ENCODE peak calls at places on chromosomes 5 and 9, in four cellular contexts. C, P, M and V are unnamed samples.

GRCh38 chr5:7941692-7942091 is 72.7 kb downstream of the MTRR start:
- DNase-seq in C (no peak), P (no peak), M (no peak), V (no peak)

GRCh38 chr5:87266914-87267573 is 639 bp upstream of the RASA1 start:
- DNase-seq in C (no peak), P (no peak), M (no peak), V (no peak)

GRCh38 chr5:91272858-91273257 is 110.3 kb downstream of the ARRDC3 start:
- DNase-seq in C (no peak), P (no peak), M (no peak), V (no peak)

GRCh38 chr5:87103616-87104287 is 163.9 kb upstream of the RASA1 start:
- DNase-seq in C (no peak), P (no peak), M (no peak), V (no peak)

GRCh38 chr5:85278193-85278592 is 893.5 kb upstream of the EDIL3 start:
- DNase-seq in C (no peak), P (no peak), M (no peak), V (no peak)

GRCh38 chr5:95808686-95809413 is 13.7 kb downstream of the GLRX start:
- DNase-seq in C (peak), P (peak), M (no peak), V (peak)

GRCh38 chr5:5135957-5136676 is 4.0 kb upstream of the ADAMTS16 start:
- DNase-seq in C (no peak), P (no peak), M (no peak), V (no peak)

GRCh38 chr9:98401140-98402025 is 145.9 kb upstream of the TBC1D2 start:
- DNase-seq in C (no peak), P (no peak), M (no peak), V (no peak)

GRCh38 chr9:134153450-134153849 is 10.9 kb downstream of the RNU6ATAC start:
- DNase-seq in C (no peak), P (no peak), M (no peak), V (no peak)

GRCh38 chr5:133035224-133035623 is 8.9 kb upstream of the ZCCHC10 start:
- DNase-seq in C (no peak), P (no peak), M (no peak), V (no peak)
- H3K27ac ChIP-seq in C (no peak), P (no peak), M (no peak), V (no peak)

GRCh38 chr9:13513262-13513661 is 233.8 kb upstream of the MPDZ start:
- DNase-seq in C (no peak), P (no peak), M (no peak), V (no peak)
- H3K27ac ChIP-seq in C (peak), P (peak), M (no peak), V (no peak)

GRCh38 chr9:92968081-92968480 is 20.8 kb downstream of the FGD3 start:
- DNase-seq in C (no peak), P (no peak), M (no peak), V (no peak)

GRCh38 chr9:92971776-92972175 is 24.5 kb downstream of the FGD3 start:
- DNase-seq in C (no peak), P (no peak), M (no peak), V (no peak)

GRCh38 chr9:92970467-92970923 is 23.2 kb downstream of the FGD3 start:
- DNase-seq in C (peak), P (no peak), M (no peak), V (no peak)

GRCh38 chr9:92971121-92971520 is 23.8 kb downstream of the FGD3 start:
- DNase-seq in C (peak), P (no peak), M (no peak), V (no peak)

GRCh38 chr9:92969516-92970466 is 22.5 kb downstream of the FGD3 start:
- DNase-seq in C (no peak), P (no peak), M (no peak), V (no peak)
- H3K27ac ChIP-seq in C (no peak), P (no peak), M (no peak), V (no peak)

DNA sequence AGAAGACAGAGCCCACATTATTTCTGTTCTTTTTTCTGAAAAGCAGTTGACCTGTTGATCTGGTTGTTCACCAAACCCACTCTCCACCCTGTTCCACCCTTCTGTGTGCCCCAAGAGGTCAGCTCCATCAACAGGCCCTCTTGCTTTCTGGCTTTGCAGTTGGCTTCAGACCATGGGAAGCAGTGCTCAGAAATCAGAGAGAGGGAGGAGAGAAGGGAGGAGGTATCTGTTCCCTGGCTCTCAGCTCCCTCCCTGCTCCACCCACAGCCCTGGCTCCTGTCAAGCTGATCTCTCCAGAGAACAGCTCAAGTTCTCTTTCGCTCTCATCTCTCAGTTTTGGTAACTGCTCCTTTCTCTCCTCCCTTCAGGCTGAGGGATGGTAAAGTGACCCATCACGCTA is 144.2 kb upstream of the RAI14 start:
- DNase-seq in C (no peak), P (peak), M (no peak), V (no peak)
- H3K27ac ChIP-seq in C (no peak), P (peak), M (no peak), V (peak)

GRCh38 chr5:124973613-124974130 is 227.2 kb upstream of the ZNF608 start:
- DNase-seq in C (no peak), P (no peak), M (no peak), V (no peak)
- H3K27ac ChIP-seq in C (no peak), P (no peak), M (no peak), V (no peak)

GRCh38 chr5:161546463-161547301 is at the start of gene GABRB2:
- DNase-seq in C (peak), P (no peak), M (peak), V (no peak)
- H3K27ac ChIP-seq in C (no peak), P (no peak), M (no peak), V (no peak)

GRCh38 chr9:95092321-95093072 is 225.0 kb downstream of the FANCC start:
- DNase-seq in C (no peak), P (no peak), M (peak), V (no peak)

GRCh38 chr9:95096381-95096780 is 221.1 kb downstream of the FANCC start:
- DNase-seq in C (no peak), P (peak), M (peak), V (no peak)

GRCh38 chr9:95091971-95092320 is 225.6 kb downstream of the FANCC start:
- DNase-seq in C (no peak), P (no peak), M (no peak), V (no peak)

GRCh38 chr9:95095619-95096355 is 221.7 kb downstream of the FANCC start:
- DNase-seq in C (no peak), P (peak), M (peak), V (no peak)

DNA sequence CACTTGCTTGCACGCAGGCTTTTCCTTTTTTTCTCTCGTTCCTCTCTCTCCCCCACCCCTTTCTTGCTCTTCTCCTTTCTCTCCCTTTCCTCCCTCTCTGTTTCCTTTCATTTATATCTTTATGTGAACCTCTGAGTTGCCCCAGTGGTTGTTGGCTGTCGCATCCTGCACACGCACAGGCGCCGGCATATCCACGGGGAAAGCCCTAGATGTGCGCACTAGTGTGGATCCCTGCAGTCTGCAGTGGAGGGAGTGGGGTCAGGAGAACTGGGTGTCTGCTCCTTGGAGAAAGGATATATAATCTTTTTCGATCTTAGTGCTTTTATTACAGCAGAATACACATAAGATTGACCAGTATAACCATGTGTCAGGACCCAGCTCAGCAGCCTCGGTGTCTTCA is 223.5 kb downstream of the FANCC start:
- DNase-seq in C (no peak), P (no peak), M (no peak), V (no peak)
- H3K27ac ChIP-seq in C (no peak), P (no peak), M (no peak), V (peak)